ENCODE peak calls at places on chromosome 2, in five cellular contexts. M, R, Y, T and Q are unnamed samples.

GRCh38 chr2:202831241-202831997 is 40.1 kb downstream of the ICA1L start:
- DNase-seq in Y (peak), T (peak), R (peak), M (peak), Q (peak)

GRCh38 chr2:71704688-71705087 is 251.3 kb downstream of the DYSF start:
- DNase-seq in Y (no peak), R (no peak), M (no peak), T (no peak), Q (no peak)

GRCh38 chr2:141517180-141517851 is 613.5 kb downstream of the LRP1B start:
- DNase-seq in R (no peak), M (no peak), T (no peak), Y (no peak), Q (no peak)

GRCh38 chr2:100185516-100185915 is 43.1 kb upstream of the AFF3 start:
- DNase-seq in R (no peak), T (no peak), Y (no peak), M (no peak), Q (no peak)

GRCh38 chr2:11680901-11681721 is 11.1 kb upstream of the NTSR2 start:
- DNase-seq in R (no peak), M (peak), Y (no peak), T (no peak), Q (no peak)

GRCh38 chr2:128593518-128594272 is 275.0 kb upstream of the HS6ST1 start:
- DNase-seq in T (no peak), M (peak), R (peak), Y (no peak), Q (no peak)

GRCh38 chr2:46978696-46979095 is 63.1 kb upstream of the MCFD2 start:
- DNase-seq in Y (no peak), T (no peak), M (no peak), R (no peak), Q (no peak)

GRCh38 chr2:45652090-45653050 is 895 bp downstream of the PRKCE start:
- DNase-seq in M (peak), Y (no peak), R (peak), T (peak), Q (peak)

GRCh38 chr2:64692401-64692800 is 38.7 kb upstream of the SERTAD2 start:
- DNase-seq in M (no peak), Y (no peak), T (peak), R (peak), Q (no peak)

GRCh38 chr2:240783819-240784621 is 36.0 kb downstream of the KIF1A start:
- DNase-seq in M (no peak), R (no peak), Y (no peak), T (no peak), Q (no peak)

GRCh38 chr2:44549856-44550255 is 188.1 kb downstream of the CAMKMT start:
- DNase-seq in M (no peak), R (peak), T (peak), Y (no peak), Q (no peak)

GRCh38 chr2:88950010-88950409 is 258.5 kb downstream of the RPIA start:
- DNase-seq in M (no peak), T (peak), R (no peak), Y (no peak), Q (no peak)

GRCh38 chr2:47767880-47768609 is 14.9 kb upstream of the MSH6 start:
- DNase-seq in Y (peak), M (peak), T (peak), R (no peak), Q (no peak)

GRCh38 chr2:47225061-47225783 is 70.1 kb upstream of the STPG4 start:
- DNase-seq in R (peak), Y (no peak), M (peak), T (peak), Q (no peak)

GRCh38 chr2:44136186-44136585 is 32.5 kb upstream of the PPM1B start:
- DNase-seq in T (peak), M (no peak), Y (no peak), R (peak), Q (peak)

GRCh38 chr2:63581266-63581961 is 6.9 kb downstream of the WDPCP start:
- DNase-seq in M (peak), T (no peak), Y (no peak), R (peak), Q (no peak)

GRCh38 chr2:71789556-71790219 is 336.3 kb downstream of the DYSF start:
- DNase-seq in T (peak), R (no peak), M (peak), Y (no peak), Q (no peak)